ENCODE peak calls at places on chromosomes 7 and 10, in six cellular contexts. One of them, this sample, is unnamed.

GRCh38 chr7:73706122-73707044 is 13.1 kb downstream of the STX1A start:
- DNase-seq in EL: no peak
- DNase-seq in HepG2: no peak
- DNase-seq in T follicular helper cell: no peak
- DNase-seq in GM19239: no peak
- DNase-seq in astrocyte of the spinal cord: peak
- DNase-seq in this sample: no peak

GRCh38 chr10:102673961-102674511 is 29.8 kb downstream of the TRIM8 start:
- DNase-seq in EL: peak
- DNase-seq in HepG2: peak
- DNase-seq in T follicular helper cell: peak
- DNase-seq in GM19239: no peak
- DNase-seq in astrocyte of the spinal cord: peak
- DNase-seq in this sample: peak

GRCh38 chr7:91352091-91352490 is 87.9 kb downstream of the FZD1 start:
- DNase-seq in EL: no peak
- DNase-seq in HepG2: no peak
- DNase-seq in T follicular helper cell: no peak
- DNase-seq in GM19239: no peak
- DNase-seq in astrocyte of the spinal cord: no peak
- DNase-seq in this sample: no peak

GRCh38 chr7:77403957-77404356 is 12.2 kb downstream of the GSAP start:
- DNase-seq in EL: no peak
- DNase-seq in HepG2: no peak
- DNase-seq in T follicular helper cell: no peak
- DNase-seq in GM19239: no peak
- DNase-seq in astrocyte of the spinal cord: no peak
- DNase-seq in this sample: no peak

GRCh38 chr10:100766693-100767427 is 21.5 kb downstream of the PAX2 start:
- DNase-seq in EL: no peak
- DNase-seq in HepG2: peak
- DNase-seq in T follicular helper cell: no peak
- DNase-seq in GM19239: no peak
- DNase-seq in astrocyte of the spinal cord: no peak
- DNase-seq in this sample: no peak

GRCh38 chr7:98133181-98133580 is 26.5 kb downstream of the LMTK2 start:
- DNase-seq in EL: peak
- DNase-seq in HepG2: no peak
- DNase-seq in T follicular helper cell: no peak
- DNase-seq in GM19239: peak
- DNase-seq in astrocyte of the spinal cord: peak
- DNase-seq in this sample: peak

GRCh38 chr7:155368894-155369600 is 71.4 kb downstream of the INSIG1 start:
- DNase-seq in EL: no peak
- DNase-seq in HepG2: no peak
- DNase-seq in T follicular helper cell: no peak
- DNase-seq in GM19239: no peak
- DNase-seq in astrocyte of the spinal cord: no peak
- DNase-seq in this sample: no peak

GRCh38 chr7:1080918-1081255 is 7.0 kb upstream of the GPER1 start:
- DNase-seq in EL: no peak
- DNase-seq in HepG2: no peak
- DNase-seq in T follicular helper cell: no peak
- DNase-seq in GM19239: no peak
- DNase-seq in astrocyte of the spinal cord: no peak
- DNase-seq in this sample: no peak

GRCh38 chr10:17023386-17024298 is 106.0 kb downstream of the CUBN start:
- DNase-seq in EL: peak
- DNase-seq in HepG2: peak
- DNase-seq in T follicular helper cell: peak
- DNase-seq in GM19239: peak
- DNase-seq in astrocyte of the spinal cord: peak
- DNase-seq in this sample: peak

GRCh38 chr10:19817251-19818046 is 1.2 kb downstream of the PLXDC2 start:
- DNase-seq in EL: no peak
- DNase-seq in HepG2: no peak
- DNase-seq in T follicular helper cell: no peak
- DNase-seq in GM19239: no peak
- DNase-seq in astrocyte of the spinal cord: no peak
- DNase-seq in this sample: peak

GRCh38 chr7:87784424-87784823 is 91.7 kb downstream of the SLC25A40 start:
- DNase-seq in EL: peak
- DNase-seq in HepG2: no peak
- DNase-seq in T follicular helper cell: no peak
- DNase-seq in GM19239: no peak
- DNase-seq in astrocyte of the spinal cord: no peak
- DNase-seq in this sample: no peak